ENCODE peak calls at places on chromosome 1, in four cellular contexts. R, K, A and O are unnamed samples.

GRCh38 chr1:27109103-27109822 is 45.7 kb downstream of the SLC9A1 start:
- DNase-seq in R (peak; percentile 32), K (peak; percentile 23), A (no peak), O (no peak)

GRCh38 chr1:17545354-17545753 is 5.9 kb downstream of the ARHGEF10L start:
- DNase-seq in A (no peak), K (peak; percentile 59), R (peak; percentile 83), O (peak; percentile 66)

GRCh38 chr1:205610781-205611473 is 20.9 kb downstream of the ELK4 start:
- DNase-seq in R (no peak), A (no peak), K (no peak), O (no peak)

GRCh38 chr1:85992756-85993155 is 163.8 kb downstream of the COL24A1 start:
- DNase-seq in K (peak; percentile 65), R (peak; percentile 72), A (no peak), O (peak; percentile 57)

GRCh38 chr1:224182057-224182865 is 779 bp upstream of the DEGS1 start:
- DNase-seq in R (no peak), A (peak; percentile 50), K (no peak), O (no peak)

GRCh38 chr1:117656202-117656641 is 50.4 kb downstream of the TENT5C start:
- DNase-seq in R (no peak), A (peak; percentile 72), K (no peak), O (no peak)

GRCh38 chr1:157312270-157312812 is 174.1 kb upstream of the ETV3 start:
- DNase-seq in A (no peak), R (peak; percentile 8), K (peak; percentile 13), O (peak; percentile 52)

GRCh38 chr1:42210421-42211133 is 46.0 kb upstream of the GUCA2A start:
- DNase-seq in K (no peak), A (no peak), R (peak; percentile 74), O (peak; percentile 46)

GRCh38 chr1:24157921-24158481 is 15.1 kb upstream of the IL22RA1 start:
- DNase-seq in A (no peak), R (peak; percentile 6), K (peak; percentile 23), O (peak; percentile 18)

GRCh38 chr1:28877132-28877781 is 37.1 kb upstream of the EPB41 start:
- DNase-seq in K (peak; percentile 75), R (peak; percentile 70), A (peak; percentile 75), O (peak; percentile 63)

GRCh38 chr1:9112961-9113880 is 15.7 kb downstream of the GPR157 start:
- DNase-seq in A (no peak), K (no peak), R (no peak), O (no peak)

GRCh38 chr1:58515794-58516401 is 30.6 kb downstream of the OMA1 start:
- DNase-seq in A (no peak), R (peak; percentile 88), K (peak; percentile 88), O (peak; percentile 77)

GRCh38 chr1:94020764-94021579 is 100.0 kb downstream of the ABCA4 start:
- DNase-seq in K (peak; percentile 95), R (peak; percentile 83), A (no peak), O (peak; percentile 81)

GRCh38 chr1:68974447-68974846 is 477.6 kb upstream of the DEPDC1 start:
- DNase-seq in A (no peak), R (no peak), K (no peak), O (no peak)

GRCh38 chr1:164673584-164674214 is 114.7 kb downstream of the PBX1 start:
- DNase-seq in R (no peak), A (no peak), K (no peak), O (peak; percentile 50)

GRCh38 chr1:37094302-37094701 is 60.0 kb upstream of the GRIK3 start:
- DNase-seq in R (no peak), A (no peak), K (no peak), O (no peak)

GRCh38 chr1:242205622-242206489 is 207.0 kb upstream of the MAP1LC3C start:
- DNase-seq in K (no peak), R (peak; percentile 94), A (no peak), O (no peak)